ENCODE peak calls at places on chromosomes 7 and 10, in eight cellular contexts. One of them, this sample, is unnamed.
A peak's percentile ranks its signal among the peaks of the same experiment; 100 is the strongest.

GRCh38 chr7:80611779-80612178 is 26.7 kb upstream of the CD36 start:
- DNase-seq in mucosa of descending colon: peak; percentile 14
- DNase-seq in IMR-90: peak; percentile 86
- DNase-seq in LNCaP clone FGC: peak; percentile 96
- DNase-seq in left ventricle myocardium inferior: peak; percentile 67
- DNase-seq in right lobe of liver: peak; percentile 83
- DNase-seq in ovary: peak; percentile 40
- DNase-seq in lung: no peak
- DNase-seq in this sample: no peak

GRCh38 chr7:92313055-92313454 is 67.3 kb downstream of the ANKIB1 start:
- DNase-seq in mucosa of descending colon: no peak
- DNase-seq in IMR-90: no peak
- DNase-seq in LNCaP clone FGC: no peak
- DNase-seq in left ventricle myocardium inferior: no peak
- DNase-seq in right lobe of liver: no peak
- DNase-seq in ovary: no peak
- DNase-seq in lung: no peak
- DNase-seq in this sample: no peak

GRCh38 chr7:29289156-29290021 is 94.8 kb downstream of the CHN2 start:
- DNase-seq in mucosa of descending colon: no peak
- DNase-seq in IMR-90: no peak
- DNase-seq in LNCaP clone FGC: no peak
- DNase-seq in left ventricle myocardium inferior: peak; percentile 46
- DNase-seq in right lobe of liver: no peak
- DNase-seq in ovary: peak; percentile 21
- DNase-seq in lung: no peak
- DNase-seq in this sample: no peak

GRCh38 chr10:84291389-84291788 is 37.0 kb upstream of the CCSER2 start:
- DNase-seq in mucosa of descending colon: peak; percentile 40
- DNase-seq in IMR-90: peak; percentile 78
- DNase-seq in LNCaP clone FGC: peak; percentile 27
- DNase-seq in left ventricle myocardium inferior: no peak
- DNase-seq in right lobe of liver: no peak
- DNase-seq in ovary: no peak
- DNase-seq in lung: no peak
- DNase-seq in this sample: no peak

GRCh38 chr10:29471483-29471859 is 163.3 kb downstream of the SVIL start:
- DNase-seq in mucosa of descending colon: no peak
- DNase-seq in IMR-90: peak; percentile 90
- DNase-seq in LNCaP clone FGC: no peak
- DNase-seq in left ventricle myocardium inferior: no peak
- DNase-seq in right lobe of liver: no peak
- DNase-seq in ovary: no peak
- DNase-seq in lung: no peak
- DNase-seq in this sample: no peak

GRCh38 chr10:123043409-123043925 is 34.7 kb downstream of the ACADSB start:
- DNase-seq in mucosa of descending colon: peak; percentile 59
- DNase-seq in IMR-90: peak; percentile 67
- DNase-seq in LNCaP clone FGC: peak; percentile 69
- DNase-seq in left ventricle myocardium inferior: no peak
- DNase-seq in right lobe of liver: peak; percentile 68
- DNase-seq in ovary: no peak
- DNase-seq in lung: no peak
- DNase-seq in this sample: no peak

GRCh38 chr7:128887169-128888038 is 23.1 kb downstream of the KCP start:
- DNase-seq in mucosa of descending colon: no peak
- DNase-seq in IMR-90: no peak
- DNase-seq in LNCaP clone FGC: no peak
- DNase-seq in left ventricle myocardium inferior: no peak
- DNase-seq in right lobe of liver: no peak
- DNase-seq in ovary: peak; percentile 5
- DNase-seq in lung: no peak
- DNase-seq in this sample: no peak

GRCh38 chr10:81820418-81820817 is 54.6 kb upstream of the NRG3 start:
- DNase-seq in mucosa of descending colon: no peak
- DNase-seq in IMR-90: no peak
- DNase-seq in LNCaP clone FGC: no peak
- DNase-seq in left ventricle myocardium inferior: no peak
- DNase-seq in right lobe of liver: no peak
- DNase-seq in ovary: no peak
- DNase-seq in lung: no peak
- DNase-seq in this sample: no peak

GRCh38 chr10:43863859-43864591 is 215.3 kb upstream of the ZNF32 start:
- DNase-seq in mucosa of descending colon: peak; percentile 62
- DNase-seq in IMR-90: peak; percentile 85
- DNase-seq in LNCaP clone FGC: no peak
- DNase-seq in left ventricle myocardium inferior: peak; percentile 59
- DNase-seq in right lobe of liver: no peak
- DNase-seq in ovary: no peak
- DNase-seq in lung: no peak
- DNase-seq in this sample: peak; percentile 78

GRCh38 chr7:81618400-81619014 is 151.3 kb downstream of the HGF start:
- DNase-seq in mucosa of descending colon: no peak
- DNase-seq in IMR-90: peak; percentile 98
- DNase-seq in LNCaP clone FGC: no peak
- DNase-seq in left ventricle myocardium inferior: no peak
- DNase-seq in right lobe of liver: no peak
- DNase-seq in ovary: no peak
- DNase-seq in lung: no peak
- DNase-seq in this sample: no peak

GRCh38 chr7:99143522-99143852 is 421 bp downstream of the SMURF1 start:
- DNase-seq in mucosa of descending colon: no peak
- DNase-seq in IMR-90: no peak
- DNase-seq in LNCaP clone FGC: no peak
- DNase-seq in left ventricle myocardium inferior: no peak
- DNase-seq in right lobe of liver: no peak
- DNase-seq in ovary: no peak
- DNase-seq in lung: no peak
- DNase-seq in this sample: no peak

GRCh38 chr7:134629445-134629844 is 17.2 kb upstream of the BPGM start:
- DNase-seq in mucosa of descending colon: no peak
- DNase-seq in IMR-90: no peak
- DNase-seq in LNCaP clone FGC: no peak
- DNase-seq in left ventricle myocardium inferior: no peak
- DNase-seq in right lobe of liver: no peak
- DNase-seq in ovary: no peak
- DNase-seq in lung: no peak
- DNase-seq in this sample: no peak

GRCh38 chr7:78924581-78924980 is 528.9 kb downstream of the MAGI2 start:
- DNase-seq in mucosa of descending colon: no peak
- DNase-seq in IMR-90: peak; percentile 43
- DNase-seq in LNCaP clone FGC: no peak
- DNase-seq in left ventricle myocardium inferior: no peak
- DNase-seq in right lobe of liver: no peak
- DNase-seq in ovary: no peak
- DNase-seq in lung: no peak
- DNase-seq in this sample: no peak

GRCh38 chr7:88115258-88116195 is 104.3 kb downstream of the SRI start:
- DNase-seq in mucosa of descending colon: no peak
- DNase-seq in IMR-90: no peak
- DNase-seq in LNCaP clone FGC: no peak
- DNase-seq in left ventricle myocardium inferior: no peak
- DNase-seq in right lobe of liver: no peak
- DNase-seq in ovary: no peak
- DNase-seq in lung: no peak
- DNase-seq in this sample: no peak

GRCh38 chr7:99837649-99838361 is 10.0 kb downstream of the CYP3A43 start:
- DNase-seq in mucosa of descending colon: peak; percentile 53
- DNase-seq in IMR-90: no peak
- DNase-seq in LNCaP clone FGC: no peak
- DNase-seq in left ventricle myocardium inferior: no peak
- DNase-seq in right lobe of liver: no peak
- DNase-seq in ovary: no peak
- DNase-seq in lung: no peak
- DNase-seq in this sample: no peak

GRCh38 chr10:14191871-14192270 is 138.9 kb downstream of the FRMD4A start:
- DNase-seq in mucosa of descending colon: no peak
- DNase-seq in IMR-90: no peak
- DNase-seq in LNCaP clone FGC: no peak
- DNase-seq in left ventricle myocardium inferior: no peak
- DNase-seq in right lobe of liver: no peak
- DNase-seq in ovary: no peak
- DNase-seq in lung: no peak
- DNase-seq in this sample: no peak

GRCh38 chr10:112520864-112521263 is 73.8 kb downstream of the VTI1A start:
- DNase-seq in mucosa of descending colon: no peak
- DNase-seq in IMR-90: no peak
- DNase-seq in LNCaP clone FGC: no peak
- DNase-seq in left ventricle myocardium inferior: no peak
- DNase-seq in right lobe of liver: no peak
- DNase-seq in ovary: no peak
- DNase-seq in lung: no peak
- DNase-seq in this sample: no peak

GRCh38 chr10:43202657-43203490 is 64.0 kb downstream of the RASGEF1A start:
- DNase-seq in mucosa of descending colon: peak; percentile 44
- DNase-seq in IMR-90: no peak
- DNase-seq in LNCaP clone FGC: no peak
- DNase-seq in left ventricle myocardium inferior: peak; percentile 38
- DNase-seq in right lobe of liver: peak; percentile 57
- DNase-seq in ovary: peak; percentile 49
- DNase-seq in lung: peak; percentile 63
- DNase-seq in this sample: no peak

GRCh38 chr7:53466396-53466795 is 431.0 kb downstream of the POM121L12 start:
- DNase-seq in mucosa of descending colon: no peak
- DNase-seq in IMR-90: no peak
- DNase-seq in LNCaP clone FGC: no peak
- DNase-seq in left ventricle myocardium inferior: no peak
- DNase-seq in right lobe of liver: no peak
- DNase-seq in ovary: no peak
- DNase-seq in lung: no peak
- DNase-seq in this sample: no peak

GRCh38 chr10:137031-137430 is 1.8 kb downstream of the ZMYND11 start:
- DNase-seq in mucosa of descending colon: no peak
- DNase-seq in IMR-90: peak; percentile 7
- DNase-seq in LNCaP clone FGC: no peak
- DNase-seq in left ventricle myocardium inferior: no peak
- DNase-seq in right lobe of liver: no peak
- DNase-seq in ovary: no peak
- DNase-seq in lung: no peak
- DNase-seq in this sample: no peak

GRCh38 chr7:30411173-30411572 is 67.4 kb downstream of the NOD1 start:
- DNase-seq in mucosa of descending colon: no peak
- DNase-seq in IMR-90: no peak
- DNase-seq in LNCaP clone FGC: no peak
- DNase-seq in left ventricle myocardium inferior: no peak
- DNase-seq in right lobe of liver: no peak
- DNase-seq in ovary: no peak
- DNase-seq in lung: no peak
- DNase-seq in this sample: no peak

GRCh38 chr7:48089415-48089975 is 430 bp downstream of the UPP1 start:
- DNase-seq in mucosa of descending colon: no peak
- DNase-seq in IMR-90: no peak
- DNase-seq in LNCaP clone FGC: no peak
- DNase-seq in left ventricle myocardium inferior: no peak
- DNase-seq in right lobe of liver: peak; percentile 75
- DNase-seq in ovary: peak; percentile 70
- DNase-seq in lung: peak; percentile 75
- DNase-seq in this sample: peak; percentile 84

GRCh38 chr7:2482725-2483451 is 6.7 kb upstream of the GRIFIN start:
- DNase-seq in mucosa of descending colon: no peak
- DNase-seq in IMR-90: no peak
- DNase-seq in LNCaP clone FGC: no peak
- DNase-seq in left ventricle myocardium inferior: no peak
- DNase-seq in right lobe of liver: no peak
- DNase-seq in ovary: no peak
- DNase-seq in lung: no peak
- DNase-seq in this sample: no peak
- TF ChIP-seq CTCF in mucosa of descending colon: no peak
- TF ChIP-seq CTCF in IMR-90: no peak
- TF ChIP-seq CTCF in LNCaP clone FGC: no peak
- TF ChIP-seq CTCF in left ventricle myocardium inferior: no peak
- TF ChIP-seq CTCF in right lobe of liver: no peak
- TF ChIP-seq CTCF in ovary: no peak
- TF ChIP-seq CTCF in lung: no peak
- TF ChIP-seq CTCF in this sample: no peak

DNA sequence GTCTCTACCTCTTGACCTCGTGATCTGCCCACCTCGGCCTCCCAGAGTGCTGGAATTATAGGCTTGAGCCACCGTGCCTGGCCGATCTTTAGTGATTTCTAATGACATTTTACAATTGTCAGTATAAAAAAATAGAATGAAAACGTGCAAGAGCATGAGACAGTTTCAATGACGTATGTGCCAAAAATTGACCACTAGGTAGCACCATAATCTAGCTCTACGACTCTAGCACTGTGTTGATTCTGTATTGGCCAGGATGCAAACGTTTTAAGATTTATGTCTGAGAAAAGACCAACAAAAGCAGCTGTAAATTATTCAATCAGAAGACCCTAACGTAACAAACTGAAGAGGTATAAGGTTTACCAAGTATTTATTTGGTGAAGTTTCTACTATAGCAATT is 25.4 kb upstream of the EXOC6 start:
- DNase-seq in mucosa of descending colon: no peak
- DNase-seq in IMR-90: peak; percentile 35
- DNase-seq in LNCaP clone FGC: no peak
- DNase-seq in left ventricle myocardium inferior: no peak
- DNase-seq in right lobe of liver: no peak
- DNase-seq in ovary: no peak
- DNase-seq in lung: no peak
- DNase-seq in this sample: no peak
- TF ChIP-seq CTCF in mucosa of descending colon: no peak
- TF ChIP-seq CTCF in IMR-90: peak; percentile 30
- TF ChIP-seq CTCF in LNCaP clone FGC: peak; percentile 48
- TF ChIP-seq CTCF in left ventricle myocardium inferior: peak; percentile 46
- TF ChIP-seq CTCF in right lobe of liver: peak; percentile 17
- TF ChIP-seq CTCF in ovary: no peak
- TF ChIP-seq CTCF in lung: no peak
- TF ChIP-seq CTCF in this sample: peak; percentile 40

DNA sequence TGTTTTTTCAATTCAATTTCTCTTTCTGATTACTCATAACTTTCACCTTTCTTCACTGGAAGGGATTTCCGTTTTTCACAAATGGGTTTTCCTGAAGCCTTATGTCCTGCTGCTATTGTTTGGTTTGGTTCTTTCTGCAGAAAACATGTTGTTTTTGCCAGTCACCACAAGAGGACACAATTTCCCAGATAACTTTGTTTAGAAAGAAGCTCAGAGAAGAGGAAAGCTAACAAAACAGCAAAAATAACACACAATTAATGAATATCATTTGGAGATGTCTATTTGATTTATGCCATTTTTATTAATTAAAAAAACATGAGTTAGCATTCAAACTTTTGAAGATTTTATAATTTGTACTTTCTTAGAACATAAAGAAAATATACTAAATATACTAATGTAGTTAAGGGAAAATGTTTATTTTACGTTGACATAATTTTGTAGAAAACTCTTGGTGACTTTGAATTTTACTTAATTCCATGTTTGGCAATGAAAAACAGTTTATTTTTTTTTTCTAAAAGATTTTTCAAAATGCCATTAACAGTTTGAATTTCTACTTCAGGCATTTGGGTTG is 4.7 kb upstream of the TWIST1 start:
- DNase-seq in mucosa of descending colon: no peak
- DNase-seq in IMR-90: peak; percentile 72
- DNase-seq in LNCaP clone FGC: peak; percentile 13
- DNase-seq in left ventricle myocardium inferior: no peak
- DNase-seq in right lobe of liver: no peak
- DNase-seq in ovary: no peak
- DNase-seq in lung: no peak
- DNase-seq in this sample: no peak
- TF ChIP-seq CTCF in mucosa of descending colon: no peak
- TF ChIP-seq CTCF in IMR-90: peak; percentile 92
- TF ChIP-seq CTCF in LNCaP clone FGC: peak; percentile 86
- TF ChIP-seq CTCF in left ventricle myocardium inferior: peak; percentile 56
- TF ChIP-seq CTCF in right lobe of liver: peak; percentile 13
- TF ChIP-seq CTCF in ovary: no peak
- TF ChIP-seq CTCF in lung: no peak
- TF ChIP-seq CTCF in this sample: peak; percentile 83

GRCh38 chr10:4512557-4513286 is 313.3 kb upstream of the AKR1E2 start:
- DNase-seq in mucosa of descending colon: peak; percentile 69
- DNase-seq in IMR-90: peak; percentile 71
- DNase-seq in LNCaP clone FGC: peak; percentile 8
- DNase-seq in left ventricle myocardium inferior: peak; percentile 43
- DNase-seq in right lobe of liver: no peak
- DNase-seq in ovary: no peak
- DNase-seq in lung: no peak
- DNase-seq in this sample: no peak
- TF ChIP-seq CTCF in mucosa of descending colon: peak; percentile 12
- TF ChIP-seq CTCF in IMR-90: peak; percentile 67
- TF ChIP-seq CTCF in LNCaP clone FGC: peak; percentile 75
- TF ChIP-seq CTCF in left ventricle myocardium inferior: peak; percentile 71
- TF ChIP-seq CTCF in right lobe of liver: peak; percentile 17
- TF ChIP-seq CTCF in ovary: no peak
- TF ChIP-seq CTCF in lung: peak; percentile 18
- TF ChIP-seq CTCF in this sample: peak; percentile 62

This sample was measured in osteocyte.